ENCODE peak calls at places on chromosomes 2 and 18, in six cellular contexts. One of them, this sample, is unnamed.

GRCh38 chr2:180657054-180657453 is 323.4 kb upstream of the UBE2E3 start:
- DNase-seq in fibroblast of pulmonary artery: peak
- DNase-seq in GM12864: no peak
- DNase-seq in breast epithelium: no peak
- DNase-seq in SK-N-SH: no peak
- DNase-seq in Calu3: peak
- DNase-seq in this sample: peak

GRCh38 chr2:100703744-100704143 is 116.2 kb upstream of the NPAS2 start:
- DNase-seq in fibroblast of pulmonary artery: no peak
- DNase-seq in GM12864: no peak
- DNase-seq in breast epithelium: no peak
- DNase-seq in SK-N-SH: no peak
- DNase-seq in Calu3: no peak
- DNase-seq in this sample: no peak

GRCh38 chr2:218000137-218000536 is 2.7 kb downstream of the TNS1 start:
- DNase-seq in fibroblast of pulmonary artery: peak
- DNase-seq in GM12864: no peak
- DNase-seq in breast epithelium: no peak
- DNase-seq in SK-N-SH: no peak
- DNase-seq in Calu3: no peak
- DNase-seq in this sample: peak

GRCh38 chr18:27185025-27185763 is at the start of gene CHST9:
- DNase-seq in fibroblast of pulmonary artery: no peak
- DNase-seq in GM12864: no peak
- DNase-seq in breast epithelium: no peak
- DNase-seq in SK-N-SH: peak
- DNase-seq in Calu3: peak
- DNase-seq in this sample: no peak

GRCh38 chr2:105412584-105412983 is 13.7 kb upstream of the FHL2 start:
- DNase-seq in fibroblast of pulmonary artery: no peak
- DNase-seq in GM12864: no peak
- DNase-seq in breast epithelium: no peak
- DNase-seq in SK-N-SH: no peak
- DNase-seq in Calu3: no peak
- DNase-seq in this sample: no peak

GRCh38 chr2:109340381-109340780 is 211.4 kb downstream of the SH3RF3 start:
- DNase-seq in fibroblast of pulmonary artery: no peak
- DNase-seq in GM12864: no peak
- DNase-seq in breast epithelium: no peak
- DNase-seq in SK-N-SH: no peak
- DNase-seq in Calu3: no peak
- DNase-seq in this sample: no peak

GRCh38 chr2:71892896-71893295 is 254.8 kb downstream of the CYP26B1 start:
- DNase-seq in fibroblast of pulmonary artery: no peak
- DNase-seq in GM12864: no peak
- DNase-seq in breast epithelium: no peak
- DNase-seq in SK-N-SH: no peak
- DNase-seq in Calu3: no peak
- DNase-seq in this sample: no peak

GRCh38 chr2:233471291-233472035 is 95.1 kb downstream of the USP40 start:
- DNase-seq in fibroblast of pulmonary artery: no peak
- DNase-seq in GM12864: no peak
- DNase-seq in breast epithelium: peak
- DNase-seq in SK-N-SH: no peak
- DNase-seq in Calu3: no peak
- DNase-seq in this sample: no peak

GRCh38 chr2:240556553-240557100 is 1.2 kb downstream of the ANKMY1 start:
- DNase-seq in fibroblast of pulmonary artery: peak
- DNase-seq in GM12864: no peak
- DNase-seq in breast epithelium: no peak
- DNase-seq in SK-N-SH: peak
- DNase-seq in Calu3: peak
- DNase-seq in this sample: peak

GRCh38 chr2:97819769-97820168 is 106.4 kb downstream of the ZAP70 start:
- DNase-seq in fibroblast of pulmonary artery: no peak
- DNase-seq in GM12864: no peak
- DNase-seq in breast epithelium: no peak
- DNase-seq in SK-N-SH: peak
- DNase-seq in Calu3: no peak
- DNase-seq in this sample: no peak

GRCh38 chr2:214830794-214831346 is 21.4 kb upstream of the BARD1 start:
- DNase-seq in fibroblast of pulmonary artery: peak
- DNase-seq in GM12864: no peak
- DNase-seq in breast epithelium: no peak
- DNase-seq in SK-N-SH: no peak
- DNase-seq in Calu3: no peak
- DNase-seq in this sample: no peak

GRCh38 chr2:158754303-158754611 is 40.9 kb upstream of the DAPL1 start:
- DNase-seq in fibroblast of pulmonary artery: no peak
- DNase-seq in GM12864: no peak
- DNase-seq in breast epithelium: no peak
- DNase-seq in SK-N-SH: no peak
- DNase-seq in Calu3: no peak
- DNase-seq in this sample: no peak

GRCh38 chr2:176085861-176086771 is 2.4 kb upstream of the EVX2 start:
- DNase-seq in fibroblast of pulmonary artery: peak
- DNase-seq in GM12864: no peak
- DNase-seq in breast epithelium: no peak
- DNase-seq in SK-N-SH: peak
- DNase-seq in Calu3: peak
- DNase-seq in this sample: no peak

GRCh38 chr2:23940976-23941605 is 828 bp downstream of the UBXN2A start:
- DNase-seq in fibroblast of pulmonary artery: peak
- DNase-seq in GM12864: no peak
- DNase-seq in breast epithelium: no peak
- DNase-seq in SK-N-SH: peak
- DNase-seq in Calu3: no peak
- DNase-seq in this sample: peak

GRCh38 chr2:212538156-212539144 is at the start of gene ERBB4:
- DNase-seq in fibroblast of pulmonary artery: no peak
- DNase-seq in GM12864: no peak
- DNase-seq in breast epithelium: no peak
- DNase-seq in SK-N-SH: peak
- DNase-seq in Calu3: peak
- DNase-seq in this sample: no peak

GRCh38 chr18:70513502-70514171 is 224.8 kb downstream of the SOCS6 start:
- DNase-seq in fibroblast of pulmonary artery: no peak
- DNase-seq in GM12864: no peak
- DNase-seq in breast epithelium: no peak
- DNase-seq in SK-N-SH: no peak
- DNase-seq in Calu3: no peak
- DNase-seq in this sample: no peak

GRCh38 chr2:42722328-42723190 is 41.4 kb downstream of the OXER1 start:
- DNase-seq in fibroblast of pulmonary artery: peak
- DNase-seq in GM12864: peak
- DNase-seq in breast epithelium: peak
- DNase-seq in SK-N-SH: no peak
- DNase-seq in Calu3: no peak
- DNase-seq in this sample: peak

GRCh38 chr2:68811364-68811763 is 59.8 kb downstream of the BMP10 start:
- DNase-seq in fibroblast of pulmonary artery: peak
- DNase-seq in GM12864: no peak
- DNase-seq in breast epithelium: peak
- DNase-seq in SK-N-SH: no peak
- DNase-seq in Calu3: no peak
- DNase-seq in this sample: no peak

GRCh38 chr18:62610509-62611394 is 87.9 kb downstream of the ZCCHC2 start:
- DNase-seq in fibroblast of pulmonary artery: no peak
- DNase-seq in GM12864: no peak
- DNase-seq in breast epithelium: no peak
- DNase-seq in SK-N-SH: peak
- DNase-seq in Calu3: no peak
- DNase-seq in this sample: no peak

GRCh38 chr2:160516547-160517365 is 23.1 kb upstream of the RBMS1 start:
- DNase-seq in fibroblast of pulmonary artery: no peak
- DNase-seq in GM12864: no peak
- DNase-seq in breast epithelium: no peak
- DNase-seq in SK-N-SH: no peak
- DNase-seq in Calu3: no peak
- DNase-seq in this sample: peak

GRCh38 chr2:8427211-8427610 is 254.6 kb upstream of the ID2 start:
- DNase-seq in fibroblast of pulmonary artery: no peak
- DNase-seq in GM12864: no peak
- DNase-seq in breast epithelium: no peak
- DNase-seq in SK-N-SH: peak
- DNase-seq in Calu3: no peak
- DNase-seq in this sample: no peak

GRCh38 chr2:136381245-136381644 is 263.3 kb upstream of the CXCR4 start:
- DNase-seq in fibroblast of pulmonary artery: no peak
- DNase-seq in GM12864: no peak
- DNase-seq in breast epithelium: no peak
- DNase-seq in SK-N-SH: no peak
- DNase-seq in Calu3: no peak
- DNase-seq in this sample: no peak

GRCh38 chr2:217694296-217694695 is 308.5 kb downstream of the TNS1 start:
- DNase-seq in fibroblast of pulmonary artery: no peak
- DNase-seq in GM12864: no peak
- DNase-seq in breast epithelium: no peak
- DNase-seq in SK-N-SH: no peak
- DNase-seq in Calu3: no peak
- DNase-seq in this sample: peak

GRCh38 chr2:88481937-88482336 is 29.4 kb upstream of the FOXI3 start:
- DNase-seq in fibroblast of pulmonary artery: peak
- DNase-seq in GM12864: no peak
- DNase-seq in breast epithelium: no peak
- DNase-seq in SK-N-SH: no peak
- DNase-seq in Calu3: peak
- DNase-seq in this sample: peak

GRCh38 chr2:42498482-42498881 is 4.7 kb upstream of the KCNG3 start:
- DNase-seq in fibroblast of pulmonary artery: no peak
- DNase-seq in GM12864: no peak
- DNase-seq in breast epithelium: no peak
- DNase-seq in SK-N-SH: no peak
- DNase-seq in Calu3: no peak
- DNase-seq in this sample: no peak

GRCh38 chr18:28019425-28020108 is 157.4 kb downstream of the CDH2 start:
- DNase-seq in fibroblast of pulmonary artery: peak
- DNase-seq in GM12864: no peak
- DNase-seq in breast epithelium: no peak
- DNase-seq in SK-N-SH: no peak
- DNase-seq in Calu3: no peak
- DNase-seq in this sample: no peak

GRCh38 chr18:73456643-73457042 is 588.9 kb upstream of the NETO1 start:
- DNase-seq in fibroblast of pulmonary artery: no peak
- DNase-seq in GM12864: no peak
- DNase-seq in breast epithelium: no peak
- DNase-seq in SK-N-SH: no peak
- DNase-seq in Calu3: no peak
- DNase-seq in this sample: no peak

GRCh38 chr2:178279636-178280035 is 85.3 kb downstream of the OSBPL6 start:
- DNase-seq in fibroblast of pulmonary artery: no peak
- DNase-seq in GM12864: no peak
- DNase-seq in breast epithelium: no peak
- DNase-seq in SK-N-SH: no peak
- DNase-seq in Calu3: no peak
- DNase-seq in this sample: no peak

GRCh38 chr2:218582085-218582484 is 13.4 kb downstream of the CNOT9 start:
- DNase-seq in fibroblast of pulmonary artery: peak
- DNase-seq in GM12864: no peak
- DNase-seq in breast epithelium: no peak
- DNase-seq in SK-N-SH: no peak
- DNase-seq in Calu3: no peak
- DNase-seq in this sample: peak

GRCh38 chr2:210188755-210189154 is 17.5 kb upstream of the KANSL1L start:
- DNase-seq in fibroblast of pulmonary artery: no peak
- DNase-seq in GM12864: no peak
- DNase-seq in breast epithelium: no peak
- DNase-seq in SK-N-SH: no peak
- DNase-seq in Calu3: no peak
- DNase-seq in this sample: no peak

GRCh38 chr2:162013514-162014205 is 60.4 kb downstream of the DPP4 start:
- DNase-seq in fibroblast of pulmonary artery: no peak
- DNase-seq in GM12864: no peak
- DNase-seq in breast epithelium: no peak
- DNase-seq in SK-N-SH: no peak
- DNase-seq in Calu3: no peak
- DNase-seq in this sample: no peak

GRCh38 chr18:34942975-34943374 is 98.2 kb upstream of the MAPRE2 start:
- DNase-seq in fibroblast of pulmonary artery: no peak
- DNase-seq in GM12864: no peak
- DNase-seq in breast epithelium: no peak
- DNase-seq in SK-N-SH: no peak
- DNase-seq in Calu3: peak
- DNase-seq in this sample: no peak
- TF ChIP-seq CTCF in fibroblast of pulmonary artery: no peak
- TF ChIP-seq CTCF in GM12864: no peak
- TF ChIP-seq CTCF in breast epithelium: no peak
- TF ChIP-seq CTCF in SK-N-SH: no peak
- TF ChIP-seq CTCF in Calu3: no peak
- TF ChIP-seq CTCF in this sample: no peak

DNA sequence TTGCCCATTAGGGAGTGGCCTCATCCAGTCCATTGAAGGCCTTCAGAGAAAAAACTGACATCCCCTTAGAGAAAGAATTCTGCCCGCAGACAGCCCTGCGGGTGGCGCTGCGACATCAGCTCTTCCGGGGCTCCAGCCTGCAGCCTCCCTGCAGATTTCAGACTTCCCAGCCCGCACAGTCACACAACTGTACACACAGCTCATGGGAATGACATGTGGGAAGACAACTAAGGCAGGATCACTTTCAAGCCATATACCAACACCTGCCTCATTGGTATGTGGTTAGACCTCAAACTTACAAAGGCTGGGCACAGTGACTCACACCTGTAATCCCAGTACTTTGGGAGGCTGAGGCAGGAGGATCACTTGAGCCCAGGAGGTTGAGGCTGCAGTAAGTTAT is 24.8 kb upstream of the TUBB6 start:
- DNase-seq in fibroblast of pulmonary artery: peak
- DNase-seq in GM12864: no peak
- DNase-seq in breast epithelium: no peak
- DNase-seq in SK-N-SH: no peak
- DNase-seq in Calu3: no peak
- DNase-seq in this sample: peak
- TF ChIP-seq CTCF in fibroblast of pulmonary artery: peak
- TF ChIP-seq CTCF in GM12864: no peak
- TF ChIP-seq CTCF in breast epithelium: no peak
- TF ChIP-seq CTCF in SK-N-SH: peak
- TF ChIP-seq CTCF in Calu3: no peak
- TF ChIP-seq CTCF in this sample: peak

DNA sequence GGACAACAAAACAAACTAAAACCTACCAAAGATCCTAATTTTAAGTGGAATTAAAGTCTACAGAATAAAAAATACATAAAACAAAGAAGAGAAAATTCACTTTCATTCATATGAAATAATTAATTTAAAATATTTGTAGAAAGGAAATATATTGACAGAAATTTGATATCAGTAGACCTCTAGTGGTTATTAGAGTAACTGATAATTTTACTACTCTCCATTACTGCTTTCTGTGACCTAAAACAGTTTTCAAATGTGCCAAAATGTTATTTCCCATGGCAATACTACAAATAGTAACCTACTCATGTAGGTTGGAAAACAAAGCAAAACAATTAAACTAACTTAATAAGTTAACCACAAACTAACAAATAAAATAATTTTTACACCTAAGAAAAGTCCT is 147.1 kb downstream of the NOL4 start:
- DNase-seq in fibroblast of pulmonary artery: no peak
- DNase-seq in GM12864: no peak
- DNase-seq in breast epithelium: no peak
- DNase-seq in SK-N-SH: no peak
- DNase-seq in Calu3: no peak
- DNase-seq in this sample: no peak
- TF ChIP-seq CTCF in fibroblast of pulmonary artery: no peak
- TF ChIP-seq CTCF in GM12864: no peak
- TF ChIP-seq CTCF in breast epithelium: no peak
- TF ChIP-seq CTCF in SK-N-SH: peak
- TF ChIP-seq CTCF in Calu3: peak
- TF ChIP-seq CTCF in this sample: peak

GRCh38 chr2:10079931-10080535 is at the start of gene CYS1:
- DNase-seq in fibroblast of pulmonary artery: no peak
- DNase-seq in GM12864: no peak
- DNase-seq in breast epithelium: no peak
- DNase-seq in SK-N-SH: peak
- DNase-seq in Calu3: peak
- DNase-seq in this sample: no peak
- TF ChIP-seq CTCF in fibroblast of pulmonary artery: no peak
- TF ChIP-seq CTCF in GM12864: peak
- TF ChIP-seq CTCF in breast epithelium: no peak
- TF ChIP-seq CTCF in SK-N-SH: no peak
- TF ChIP-seq CTCF in Calu3: no peak
- TF ChIP-seq CTCF in this sample: no peak

This sample was measured in HFFc6.